ENCODE peak calls at places on chromosomes 12 and 14, in seven cellular contexts. V is GM20000, N is endothelial cell, U is dorsolateral prefrontal cortex, R is stomach, G is adipocyte, W is fibroblast of gingiva. S is an unnamed sample.

GRCh38 chr12:202081-202731 is 11.8 kb downstream of the SLC6A12 start:
- DNase-seq in V (no peak), N (no peak), U (no peak), R (no peak), G (no peak), W (no peak), S (no peak)

GRCh38 chr14:102968306-102968705 is 45.8 kb downstream of the AMN start:
- DNase-seq in V (no peak), N (no peak), U (no peak), R (no peak), G (no peak), W (no peak), S (no peak)

GRCh38 chr12:5200276-5201087 is 156.8 kb downstream of the KCNA5 start:
- DNase-seq in V (peak; percentile 46), N (peak; percentile 90), U (peak; percentile 46), R (peak; percentile 62), G (peak; percentile 23), W (no peak), S (peak; percentile 79)

GRCh38 chr14:70254476-70254961 is 65.8 kb upstream of the SLC8A3 start:
- DNase-seq in V (peak; percentile 70), N (peak; percentile 61), U (no peak), R (peak; percentile 86), G (peak; percentile 43), W (no peak), S (peak; percentile 58)

GRCh38 chr12:101597164-101597563 is 2.4 kb downstream of the MYBPC1 start:
- DNase-seq in V (no peak), N (no peak), U (no peak), R (no peak), G (no peak), W (no peak), S (no peak)

GRCh38 chr14:101241807-101242278 is 319.5 kb upstream of the DIO3 start:
- DNase-seq in V (no peak), N (no peak), U (no peak), R (no peak), G (no peak), W (no peak), S (no peak)

GRCh38 chr12:130523863-130524614 is 186.4 kb downstream of the PIWIL1 start:
- DNase-seq in V (no peak), N (no peak), U (no peak), R (no peak), G (no peak), W (no peak), S (no peak)

GRCh38 chr12:32091696-32092095 is 15.0 kb upstream of the BICD1 start:
- DNase-seq in V (no peak), N (no peak), U (no peak), R (no peak), G (no peak), W (no peak), S (no peak)

GRCh38 chr14:105039458-105040205 is 18.7 kb upstream of the CDCA4 start:
- DNase-seq in V (no peak), N (no peak), U (no peak), R (no peak), G (no peak), W (no peak), S (no peak)

GRCh38 chr14:70567791-70568190 is 32.7 kb downstream of the MED6 start:
- DNase-seq in V (peak; percentile 30), N (peak; percentile 34), U (no peak), R (no peak), G (peak; percentile 41), W (peak; percentile 7), S (peak; percentile 17)

GRCh38 chr12:125005652-125006051 is 12.2 kb downstream of the BRI3BP start:
- DNase-seq in V (no peak), N (no peak), U (no peak), R (no peak), G (no peak), W (no peak), S (no peak)

GRCh38 chr14:104426771-104427125 is 152.8 kb upstream of the C14orf180 start:
- DNase-seq in V (no peak), N (no peak), U (no peak), R (no peak), G (no peak), W (no peak), S (no peak)